ENCODE peak calls at places on chromosome X, in nine cellular contexts. One of them, this sample, is unnamed.

GRCh38 chrX:111823068-111823467 is 52.9 kb upstream of the TRPC5OS start:
- DNase-seq in T1000: no peak
- DNase-seq in HT1080: peak
- DNase-seq in HCT116: no peak
- DNase-seq in SW480: no peak
- DNase-seq in MV-4-11: no peak
- DNase-seq in AG08396: no peak
- DNase-seq in aorta: no peak
- DNase-seq in fibroblast of mammary gland: no peak
- DNase-seq in this sample: peak

GRCh38 chrX:153609917-153610833 is 11.2 kb upstream of the CCNQ start:
- DNase-seq in HCT116: peak
- DNase-seq in T1000: no peak
- DNase-seq in MV-4-11: no peak
- DNase-seq in aorta: peak
- DNase-seq in AG08396: peak
- DNase-seq in SW480: peak
- DNase-seq in fibroblast of mammary gland: peak
- DNase-seq in HT1080: peak
- DNase-seq in this sample: peak

GRCh38 chrX:140762061-140762460 is 52.5 kb downstream of the LINC00632 start:
- DNase-seq in AG08396: peak
- DNase-seq in HCT116: no peak
- DNase-seq in T1000: no peak
- DNase-seq in aorta: no peak
- DNase-seq in SW480: peak
- DNase-seq in HT1080: peak
- DNase-seq in fibroblast of mammary gland: peak
- DNase-seq in MV-4-11: peak
- DNase-seq in this sample: peak

GRCh38 chrX:153381684-153382532 is 19.2 kb downstream of the PNMA6E start:
- DNase-seq in T1000: no peak
- DNase-seq in HT1080: peak
- DNase-seq in MV-4-11: peak
- DNase-seq in aorta: no peak
- DNase-seq in AG08396: peak
- DNase-seq in fibroblast of mammary gland: peak
- DNase-seq in HCT116: no peak
- DNase-seq in SW480: peak
- DNase-seq in this sample: no peak

GRCh38 chrX:39703307-39703706 is 394.5 kb downstream of the BCOR start:
- DNase-seq in MV-4-11: no peak
- DNase-seq in HCT116: no peak
- DNase-seq in aorta: no peak
- DNase-seq in SW480: no peak
- DNase-seq in AG08396: no peak
- DNase-seq in T1000: no peak
- DNase-seq in fibroblast of mammary gland: no peak
- DNase-seq in HT1080: no peak
- DNase-seq in this sample: no peak

GRCh38 chrX:68692651-68693050 is 45.2 kb downstream of the STARD8 start:
- DNase-seq in SW480: no peak
- DNase-seq in HCT116: no peak
- DNase-seq in T1000: no peak
- DNase-seq in fibroblast of mammary gland: peak
- DNase-seq in HT1080: peak
- DNase-seq in MV-4-11: no peak
- DNase-seq in aorta: no peak
- DNase-seq in AG08396: peak
- DNase-seq in this sample: no peak

GRCh38 chrX:84467898-84468297 is 34.4 kb downstream of the HDX start:
- DNase-seq in HCT116: no peak
- DNase-seq in MV-4-11: no peak
- DNase-seq in fibroblast of mammary gland: no peak
- DNase-seq in T1000: no peak
- DNase-seq in HT1080: no peak
- DNase-seq in AG08396: no peak
- DNase-seq in SW480: no peak
- DNase-seq in aorta: no peak
- DNase-seq in this sample: no peak

GRCh38 chrX:149248073-149248625 is 257.0 kb downstream of the IDS start:
- DNase-seq in aorta: no peak
- DNase-seq in SW480: no peak
- DNase-seq in fibroblast of mammary gland: peak
- DNase-seq in MV-4-11: no peak
- DNase-seq in HT1080: peak
- DNase-seq in HCT116: no peak
- DNase-seq in AG08396: no peak
- DNase-seq in T1000: no peak
- DNase-seq in this sample: no peak

GRCh38 chrX:47178337-47178736 is 15.3 kb upstream of the UBA1 start:
- DNase-seq in HT1080: no peak
- DNase-seq in MV-4-11: no peak
- DNase-seq in fibroblast of mammary gland: no peak
- DNase-seq in T1000: no peak
- DNase-seq in HCT116: no peak
- DNase-seq in AG08396: no peak
- DNase-seq in SW480: no peak
- DNase-seq in aorta: peak
- DNase-seq in this sample: no peak

GRCh38 chrX:111779582-111779981 is 96.4 kb upstream of the TRPC5OS start:
- DNase-seq in aorta: no peak
- DNase-seq in T1000: no peak
- DNase-seq in SW480: no peak
- DNase-seq in HT1080: no peak
- DNase-seq in fibroblast of mammary gland: peak
- DNase-seq in MV-4-11: peak
- DNase-seq in AG08396: no peak
- DNase-seq in HCT116: no peak
- DNase-seq in this sample: peak

GRCh38 chrX:74525116-74525515 is 89.3 kb downstream of the RLIM start:
- DNase-seq in MV-4-11: no peak
- DNase-seq in T1000: no peak
- DNase-seq in aorta: no peak
- DNase-seq in HT1080: no peak
- DNase-seq in AG08396: no peak
- DNase-seq in fibroblast of mammary gland: peak
- DNase-seq in HCT116: no peak
- DNase-seq in SW480: no peak
- DNase-seq in this sample: no peak

GRCh38 chrX:122245943-122246342 is 938.1 kb upstream of the GRIA3 start:
- DNase-seq in HT1080: no peak
- DNase-seq in aorta: no peak
- DNase-seq in SW480: no peak
- DNase-seq in MV-4-11: no peak
- DNase-seq in fibroblast of mammary gland: no peak
- DNase-seq in HCT116: no peak
- DNase-seq in T1000: no peak
- DNase-seq in AG08396: no peak
- DNase-seq in this sample: no peak

GRCh38 chrX:40100537-40101429 is 3.0 kb upstream of the BCOR start:
- DNase-seq in MV-4-11: no peak
- DNase-seq in aorta: no peak
- DNase-seq in SW480: no peak
- DNase-seq in HCT116: no peak
- DNase-seq in fibroblast of mammary gland: no peak
- DNase-seq in HT1080: no peak
- DNase-seq in T1000: no peak
- DNase-seq in AG08396: no peak
- DNase-seq in this sample: peak

GRCh38 chrX:39261446-39262147 is 460.3 kb downstream of the MID1IP1 start:
- DNase-seq in HCT116: peak
- DNase-seq in SW480: peak
- DNase-seq in T1000: peak
- DNase-seq in fibroblast of mammary gland: peak
- DNase-seq in AG08396: peak
- DNase-seq in HT1080: peak
- DNase-seq in MV-4-11: peak
- DNase-seq in aorta: no peak
- DNase-seq in this sample: peak

GRCh38 chrX:107556967-107557366 is 71.3 kb upstream of the PRPS1 start:
- DNase-seq in SW480: no peak
- DNase-seq in fibroblast of mammary gland: no peak
- DNase-seq in HCT116: no peak
- DNase-seq in T1000: no peak
- DNase-seq in MV-4-11: no peak
- DNase-seq in AG08396: no peak
- DNase-seq in aorta: no peak
- DNase-seq in HT1080: no peak
- DNase-seq in this sample: no peak

GRCh38 chrX:40153335-40154221 is 55.8 kb upstream of the BCOR start:
- DNase-seq in HT1080: no peak
- DNase-seq in AG08396: peak
- DNase-seq in T1000: peak
- DNase-seq in aorta: peak
- DNase-seq in MV-4-11: peak
- DNase-seq in HCT116: no peak
- DNase-seq in SW480: no peak
- DNase-seq in fibroblast of mammary gland: no peak
- DNase-seq in this sample: peak

GRCh38 chrX:107565916-107566602 is 62.3 kb upstream of the PRPS1 start:
- DNase-seq in aorta: no peak
- DNase-seq in AG08396: peak
- DNase-seq in SW480: peak
- DNase-seq in HT1080: no peak
- DNase-seq in MV-4-11: no peak
- DNase-seq in HCT116: peak
- DNase-seq in T1000: no peak
- DNase-seq in fibroblast of mammary gland: peak
- DNase-seq in this sample: no peak

This sample was measured in Karpas-422.